ENCODE peak calls at places on chromosomes 11 and 22, in four cellular contexts. S, N, Z and P are unnamed samples.

GRCh38 chr11:63920870-63921417 is 4.0 kb upstream of the RCOR2 start:
- DNase-seq in S (peak), N (no peak), Z (peak), P (peak)

GRCh38 chr11:10298342-10298741 is 4.3 kb upstream of the SBF2 start:
- DNase-seq in S (no peak), N (no peak), Z (peak), P (no peak)

GRCh38 chr22:26056455-26056854 is 112.8 kb upstream of the SEZ6L start:
- DNase-seq in S (no peak), N (no peak), Z (no peak), P (no peak)

GRCh38 chr22:19943665-19944026 is 2.0 kb upstream of the TXNRD2 start:
- DNase-seq in S (no peak), N (peak), Z (peak), P (peak)

GRCh38 chr11:44934110-44934509 is 16.6 kb downstream of the TP53I11 start:
- DNase-seq in S (no peak), N (no peak), Z (no peak), P (no peak)

GRCh38 chr22:29879738-29880137 is 3.2 kb upstream of the MTMR3 start:
- DNase-seq in S (no peak), N (no peak), Z (peak), P (peak)

GRCh38 chr11:60428517-60428916 is 855 bp upstream of the MS4A5 start:
- DNase-seq in S (no peak), N (no peak), Z (no peak), P (no peak)

GRCh38 chr11:11022126-11022730 is 164.4 kb upstream of the ZBED5 start:
- DNase-seq in S (peak), N (no peak), Z (peak), P (peak)

GRCh38 chr22:46147471-46148267 is 2.7 kb upstream of the PPARA start:
- DNase-seq in S (peak), N (no peak), Z (no peak), P (no peak)

GRCh38 chr11:133778161-133778560 is 67.2 kb downstream of the SPATA19 start:
- DNase-seq in S (no peak), N (no peak), Z (no peak), P (no peak)

GRCh38 chr11:95911369-95911759 is 12.5 kb downstream of the MTMR2 start:
- DNase-seq in S (no peak), N (no peak), Z (no peak), P (no peak)

GRCh38 chr11:28383471-28383870 is 275.3 kb downstream of the METTL15 start:
- DNase-seq in S (no peak), N (peak), Z (no peak), P (no peak)

GRCh38 chr11:25771605-25772004 is 560.3 kb upstream of the ANO3 start:
- DNase-seq in S (no peak), N (no peak), Z (no peak), P (no peak)
- TF ChIP-seq CTCF in S (no peak), N (no peak), Z (no peak), P (no peak)

GRCh38 chr11:1546536-1547466 is 25.3 kb downstream of the DUSP8 start:
- DNase-seq in S (peak), N (no peak), Z (no peak), P (peak)
- H3K4me3 ChIP-seq in S (no peak), N (no peak), Z (no peak), P (no peak)

GRCh38 chr22:39567135-39567946 is 3.2 kb upstream of the CACNA1I start:
- DNase-seq in S (no peak), N (no peak), Z (peak), P (peak)
- TF ChIP-seq CTCF in S (no peak), N (no peak), Z (no peak), P (peak)

GRCh38 chr11:102220728-102221467 is 96.4 kb upstream of the BIRC3 start:
- DNase-seq in S (no peak), N (no peak), Z (no peak), P (no peak)
- H3K4me3 ChIP-seq in S (no peak), N (no peak), Z (no peak), P (no peak)

GRCh38 chr11:119055901-119056300 is 1.1 kb downstream of the HYOU1 start:
- DNase-seq in S (no peak), N (no peak), Z (peak), P (peak)

GRCh38 chr11:119051440-119052162 is 5.4 kb downstream of the HYOU1 start:
- DNase-seq in S (no peak), N (no peak), Z (peak), P (no peak)

GRCh38 chr11:119049081-119049480 is 7.9 kb downstream of the HYOU1 start:
- DNase-seq in S (no peak), N (no peak), Z (no peak), P (no peak)

GRCh38 chr11:119054418-119054817 is 2.6 kb downstream of the HYOU1 start:
- DNase-seq in S (no peak), N (no peak), Z (no peak), P (no peak)

DNA sequence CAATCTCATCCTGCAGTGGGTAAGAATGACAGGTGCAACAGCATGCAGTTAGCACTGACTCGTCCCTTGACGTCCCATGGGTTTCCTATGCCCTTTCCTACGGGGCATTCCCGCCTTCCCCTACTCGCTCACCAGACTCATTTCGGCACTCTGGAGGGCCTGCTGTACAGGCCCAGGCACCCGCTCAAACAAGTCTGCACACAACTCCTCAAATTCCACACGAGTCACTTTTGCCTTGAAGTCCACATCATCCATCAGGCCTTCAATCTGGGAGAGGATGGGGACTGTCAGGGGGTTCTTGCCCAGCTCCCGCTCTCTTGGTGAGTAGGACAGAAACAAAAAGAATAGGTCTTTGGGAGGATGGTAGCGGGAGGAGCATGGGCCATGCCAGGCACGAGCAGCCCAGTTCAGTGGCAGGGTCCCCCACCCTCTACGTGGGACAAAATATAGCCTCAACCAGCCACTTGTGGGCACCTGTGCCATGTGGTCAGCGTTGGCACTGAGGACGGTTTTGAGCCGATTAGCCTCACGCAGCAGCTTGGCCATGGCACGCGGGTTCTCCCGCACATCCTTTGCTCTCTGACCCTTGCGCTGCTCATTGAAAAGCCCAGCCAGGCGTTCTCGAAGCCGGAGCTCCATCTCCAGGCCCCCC is 4.7 kb downstream of the HYOU1 start:
- DNase-seq in S (no peak), N (no peak), Z (no peak), P (no peak)
- TF ChIP-seq CTCF in S (no peak), N (no peak), Z (no peak), P (no peak)

GRCh38 chr11:47950396-47950795 is 30.0 kb upstream of the PTPRJ start:
- DNase-seq in S (peak), N (no peak), Z (peak), P (peak)
- H3K4me3 ChIP-seq in S (no peak), N (no peak), Z (no peak), P (no peak)

GRCh38 chr11:66625752-66626149 is 9.3 kb downstream of the RBM14 start:
- DNase-seq in S (no peak), N (no peak), Z (no peak), P (no peak)

GRCh38 chr11:66626926-66627325 is 10.5 kb downstream of the RBM14 start:
- DNase-seq in S (no peak), N (no peak), Z (no peak), P (no peak)

GRCh38 chr11:66626382-66626781 is 10.0 kb downstream of the RBM14 start:
- DNase-seq in S (no peak), N (no peak), Z (no peak), P (no peak)

GRCh38 chr11:66624450-66624849 is 8.0 kb downstream of the RBM14 start:
- DNase-seq in S (no peak), N (no peak), Z (no peak), P (no peak)

DNA sequence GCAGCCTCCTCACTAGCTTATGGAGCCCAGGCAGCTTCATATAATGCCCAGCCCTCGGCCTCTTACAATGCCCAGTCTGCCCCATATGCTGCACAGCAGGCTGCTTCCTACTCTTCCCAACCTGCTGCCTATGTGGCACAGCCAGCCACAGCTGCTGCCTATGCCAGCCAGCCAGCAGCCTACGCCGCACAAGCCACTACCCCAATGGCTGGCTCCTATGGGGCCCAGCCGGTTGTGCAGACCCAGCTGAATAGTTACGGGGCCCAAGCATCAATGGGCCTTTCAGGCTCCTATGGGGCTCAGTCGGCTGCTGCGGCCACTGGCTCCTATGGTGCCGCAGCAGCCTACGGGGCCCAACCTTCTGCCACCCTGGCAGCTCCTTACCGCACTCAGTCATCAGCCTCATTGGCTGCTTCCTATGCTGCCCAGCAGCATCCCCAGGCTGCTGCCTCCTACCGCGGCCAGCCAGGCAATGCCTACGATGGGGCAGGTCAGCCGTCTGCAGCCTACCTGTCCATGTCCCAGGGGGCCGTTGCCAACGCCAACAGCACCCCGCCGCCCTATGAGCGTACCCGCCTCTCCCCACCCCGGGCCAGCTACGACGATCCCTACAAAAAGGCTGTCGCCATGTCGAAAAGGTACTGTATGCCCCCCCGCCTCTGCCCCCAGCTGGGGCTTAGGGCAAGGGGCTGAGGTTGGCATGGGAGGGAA is 8.8 kb downstream of the RBM14 start:
- DNase-seq in S (no peak), N (no peak), Z (no peak), P (no peak)
- TF ChIP-seq CTCF in S (no peak), N (no peak), Z (no peak), P (no peak)

GRCh38 chr11:68373810-68374501 is 61.6 kb downstream of the LRP5 start:
- DNase-seq in S (peak), N (no peak), Z (no peak), P (no peak)
- H3K4me3 ChIP-seq in S (no peak), N (no peak), Z (no peak), P (no peak)